ENCODE peak calls at places on chromosomes 1 and 21, in ten cellular contexts. B, U, O, A, H, C, T, I, L and P are unnamed samples. For H3K4me1, the result is how much of the 10 kb centered on the place peaks cover.

GRCh38 chr1:61474963-61475362 is 250.0 kb downstream of the TM2D1 start:
- DNase-seq in B (no peak), U (no peak), O (no peak), A (no peak), H (no peak), C (no peak), T (no peak), I (no peak), L (no peak), P (no peak)

GRCh38 chr21:44057960-44058651 is 46.0 kb downstream of the TRAPPC10 start:
- DNase-seq in B (no peak), U (no peak), O (no peak), A (peak), H (no peak), C (no peak), T (peak), I (no peak), L (no peak), P (no peak)

GRCh38 chr1:112685913-112686312 is 11.5 kb downstream of the MOV10 start:
- DNase-seq in B (no peak), U (no peak), O (no peak), A (no peak), H (no peak), C (no peak), T (no peak), I (no peak), L (no peak), P (no peak)

GRCh38 chr1:8439015-8439702 is 121.2 kb downstream of the SLC45A1 start:
- DNase-seq in B (peak), U (peak), O (peak), A (peak), H (no peak), C (peak), T (peak), I (no peak), L (peak), P (no peak)

GRCh38 chr1:147747966-147748365 is 12.4 kb downstream of the GJA5 start:
- DNase-seq in B (no peak), U (no peak), O (no peak), A (no peak), H (no peak), C (no peak), T (no peak), I (no peak), L (no peak), P (no peak)

GRCh38 chr21:21845901-21846396 is 847.7 kb downstream of the NCAM2 start:
- DNase-seq in B (no peak), U (no peak), O (no peak), A (no peak), H (no peak), C (no peak), T (no peak), I (no peak), L (no peak), P (no peak)

GRCh38 chr1:175369696-175370095 is 177.1 kb upstream of the KIAA0040 start:
- DNase-seq in B (no peak), U (no peak), O (no peak), A (no peak), H (no peak), C (no peak), T (no peak), I (no peak), L (peak), P (no peak)

GRCh38 chr1:231161711-231162299 is at the start of gene TRIM67:
- DNase-seq in B (no peak), U (no peak), O (no peak), A (no peak), H (no peak), C (peak), T (peak), I (no peak), L (peak), P (no peak)

GRCh38 chr1:115329965-115330364 is 8.1 kb downstream of the NGF start:
- DNase-seq in B (no peak), U (no peak), O (no peak), A (no peak), H (no peak), C (no peak), T (peak), I (no peak), L (no peak), P (no peak)

GRCh38 chr1:112092656-112093371 is 103.3 kb upstream of the KCND3 start:
- DNase-seq in B (no peak), U (no peak), O (peak), A (no peak), H (no peak), C (no peak), T (no peak), I (no peak), L (peak), P (no peak)

GRCh38 chr1:55037733-55038551 is 1.4 kb upstream of the PCSK9 start:
- DNase-seq in B (no peak), U (no peak), O (no peak), A (no peak), H (no peak), C (no peak), T (no peak), I (no peak), L (no peak), P (no peak)

GRCh38 chr1:29384496-29385015 is 148.2 kb downstream of the PTPRU start:
- DNase-seq in B (no peak), U (no peak), O (no peak), A (no peak), H (no peak), C (no peak), T (no peak), I (no peak), L (no peak), P (no peak)

GRCh38 chr1:84382127-84382526 is 16.2 kb upstream of the DNASE2B start:
- DNase-seq in B (no peak), U (no peak), O (no peak), A (no peak), H (no peak), C (no peak), T (no peak), I (no peak), L (no peak), P (no peak)

GRCh38 chr1:224733021-224733911 is 117.1 kb downstream of the CNIH3 start:
- DNase-seq in B (no peak), U (no peak), O (no peak), A (no peak), H (no peak), C (peak), T (peak), I (peak), L (no peak), P (no peak)

GRCh38 chr1:43238104-43238503 is 31.7 kb upstream of the TMEM125 start:
- DNase-seq in B (peak), U (no peak), O (no peak), A (no peak), H (peak), C (peak), T (peak), I (no peak), L (peak), P (no peak)

GRCh38 chr1:172647110-172647564 is 11.8 kb upstream of the FASLG start:
- DNase-seq in B (no peak), U (no peak), O (no peak), A (no peak), H (no peak), C (no peak), T (peak), I (no peak), L (peak), P (no peak)

GRCh38 chr1:178628637-178629548 is 96.2 kb upstream of the RALGPS2 start:
- DNase-seq in B (no peak), U (peak), O (no peak), A (no peak), H (no peak), C (no peak), T (peak), I (no peak), L (no peak), P (no peak)

GRCh38 chr21:31293986-31294385 is 50.1 kb downstream of the TIAM1 start:
- DNase-seq in B (no peak), U (peak), O (no peak), A (no peak), H (peak), C (no peak), T (peak), I (no peak), L (no peak), P (no peak)

GRCh38 chr1:18931731-18932130 is 24.7 kb downstream of the IFFO2 start:
- DNase-seq in B (no peak), U (no peak), O (no peak), A (no peak), H (no peak), C (no peak), T (no peak), I (no peak), L (no peak), P (no peak)

GRCh38 chr21:44935533-44935927 is 4.3 kb upstream of the SLX9 start:
- DNase-seq in B (no peak), U (no peak), O (peak), A (no peak), H (no peak), C (no peak), T (no peak), I (peak), L (no peak), P (no peak)

GRCh38 chr1:13813398-13814012 is 113.5 kb downstream of the PRDM2 start:
- DNase-seq in B (no peak), U (no peak), O (no peak), A (no peak), H (no peak), C (peak), T (no peak), I (peak), L (peak), P (no peak)

GRCh38 chr1:230069813-230070212 is 2.8 kb downstream of the GALNT2 start:
- DNase-seq in B (no peak), U (no peak), O (no peak), A (no peak), H (no peak), C (no peak), T (no peak), I (no peak), L (no peak), P (no peak)

GRCh38 chr1:154325583-154326545 is 539 bp downstream of the ATP8B2 start:
- DNase-seq in B (peak), U (peak), O (peak), A (peak), H (peak), C (peak), T (peak), I (peak), L (peak), P (no peak)

GRCh38 chr1:34681481-34682451 is 73.1 kb upstream of the GJB5 start:
- DNase-seq in B (peak), U (no peak), O (no peak), A (no peak), H (peak), C (peak), T (peak), I (no peak), L (peak), P (no peak)

GRCh38 chr1:235160395-235160964 is 570 bp downstream of the RBM34 start:
- DNase-seq in B (no peak), U (no peak), O (no peak), A (no peak), H (peak), C (no peak), T (peak), I (no peak), L (peak), P (no peak)

GRCh38 chr1:109624215-109625010 is 4.8 kb downstream of the AMPD2 start:
- DNase-seq in B (no peak), U (no peak), O (peak), A (no peak), H (no peak), C (peak), T (no peak), I (peak), L (no peak), P (no peak)

GRCh38 chr1:102798718-102799117 is 309.6 kb downstream of the COL11A1 start:
- DNase-seq in B (no peak), U (no peak), O (no peak), A (no peak), H (no peak), C (no peak), T (no peak), I (no peak), L (no peak), P (no peak)

DNA sequence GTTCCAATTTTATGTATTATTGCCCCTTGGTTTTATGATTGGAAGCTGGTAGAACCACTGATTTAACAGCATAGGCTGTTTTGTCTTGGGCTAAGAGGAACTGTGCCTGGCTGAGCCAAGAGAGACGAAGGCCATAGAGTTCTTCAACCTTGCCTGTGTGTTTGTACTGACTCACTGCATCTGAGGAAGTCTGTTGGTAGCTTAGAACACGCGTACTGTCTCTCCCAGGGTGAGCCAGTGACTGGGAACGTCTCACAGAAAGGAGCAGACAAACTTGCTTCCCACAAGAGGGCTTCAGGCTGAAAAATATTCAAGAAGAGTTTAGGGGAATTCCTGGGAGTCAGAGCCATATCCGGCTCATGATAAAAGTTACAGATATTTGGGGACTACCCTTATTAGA is 14.9 kb downstream of the TMEM51 start:
- DNase-seq in B (no peak), U (no peak), O (no peak), A (no peak), H (no peak), C (no peak), T (peak), I (no peak), L (no peak), P (no peak)
- TF ChIP-seq CTCF in B (no peak), U (no peak), O (no peak), A (no peak), H (no peak), C (no peak), T (no peak), I (no peak), L (no peak), P (no peak)

DNA sequence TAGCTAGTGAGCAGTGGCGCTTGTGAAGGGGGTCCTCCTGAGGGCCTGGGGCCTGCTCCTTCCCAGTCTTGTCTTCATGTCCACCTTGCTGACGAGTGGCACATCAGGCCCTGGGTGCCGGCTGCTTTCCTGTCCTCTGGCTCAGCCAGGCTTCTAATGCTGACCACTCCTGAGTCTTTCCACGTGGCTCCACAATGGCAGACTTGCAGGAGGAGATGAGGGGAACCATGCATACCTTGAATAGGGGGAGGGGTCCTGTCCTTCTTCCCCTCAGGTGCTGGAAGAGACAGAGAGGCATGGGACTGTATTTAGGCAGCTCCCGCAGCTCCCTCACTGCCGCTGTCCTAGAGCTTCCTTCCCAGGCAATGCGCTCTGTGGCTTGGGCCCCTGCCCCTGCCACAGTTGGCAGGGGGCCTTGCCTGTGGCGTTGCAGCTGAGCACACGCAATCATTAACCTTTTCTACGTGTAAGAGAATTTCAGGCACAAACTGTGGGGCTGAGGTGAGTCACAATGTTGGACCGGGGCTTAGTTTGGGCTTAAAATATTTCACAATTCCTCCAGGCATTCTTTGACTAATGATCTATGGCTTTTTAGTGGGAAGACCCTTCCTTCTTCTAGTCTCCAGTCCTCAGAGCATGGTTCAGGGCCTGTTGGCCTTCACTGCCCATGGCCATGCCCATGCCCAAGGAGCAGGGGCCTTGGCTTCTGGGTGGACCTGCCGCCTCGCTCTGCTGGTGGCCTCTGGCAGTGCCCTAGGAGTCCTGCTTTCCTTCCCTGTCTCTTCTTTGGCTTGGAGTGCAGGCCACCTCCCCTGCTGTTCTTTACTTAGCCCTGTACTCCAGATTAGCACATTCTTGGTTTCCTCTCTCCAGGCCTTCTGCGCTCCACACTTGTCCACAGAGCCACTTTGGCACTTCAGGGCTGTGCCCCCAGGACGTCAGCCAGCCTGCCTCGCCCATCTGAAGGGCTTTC is 39.1 kb downstream of the MAPKAPK2 start:
- DNase-seq in B (no peak), U (peak), O (peak), A (peak), H (no peak), C (no peak), T (peak), I (peak), L (peak), P (no peak)
- H3K4me1 ChIP-seq in B (under half), U (under half), O (half or more), A (under half), H (under half), C (under half), T (under half), I (half or more), L (under half), P (under half)

GRCh38 chr1:219805191-219805590 is 123.2 kb downstream of the SLC30A10 start:
- DNase-seq in B (no peak), U (no peak), O (no peak), A (no peak), H (no peak), C (peak), T (no peak), I (no peak), L (no peak), P (no peak)
- TF ChIP-seq CTCF in B (no peak), U (no peak), O (no peak), A (no peak), H (peak), C (peak), T (no peak), I (no peak), L (peak), P (no peak)

DNA sequence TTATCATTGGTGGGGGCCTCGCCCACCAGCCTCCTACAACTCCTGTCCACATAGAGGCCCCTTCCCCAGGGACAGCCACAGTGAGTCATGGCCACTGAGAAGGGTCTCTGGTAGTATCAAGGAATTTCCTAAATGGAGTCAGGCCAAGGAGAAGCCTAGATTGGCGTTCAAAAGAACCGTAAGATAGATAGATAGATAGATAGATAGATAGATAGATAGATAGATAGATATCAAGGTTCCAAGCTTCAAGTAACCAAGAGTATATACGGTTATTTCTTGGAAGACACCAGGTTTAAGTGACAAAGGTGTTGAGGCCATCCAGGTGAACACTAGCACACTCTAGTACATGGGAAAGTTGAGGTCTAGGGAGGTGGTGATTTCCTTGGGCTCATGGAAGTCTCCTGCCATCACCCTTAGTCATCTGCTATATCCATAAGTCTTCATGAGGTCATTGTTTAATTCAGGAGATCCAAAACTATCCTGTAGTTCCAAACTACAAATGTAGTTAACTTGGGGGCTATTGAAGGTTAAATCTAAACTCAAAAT is 121.5 kb downstream of the SYT2 start:
- DNase-seq in B (no peak), U (no peak), O (no peak), A (no peak), H (peak), C (no peak), T (no peak), I (no peak), L (no peak), P (no peak)
- H3K4me1 ChIP-seq in B (under half), U (under half), O (under half), A (half or more), H (half or more), C (half or more), T (under half), I (under half), L (under half), P (half or more)